ENCODE peak calls at places on chromosome 2, in five cellular contexts. Y is HEK293T, U is HepG2, K is IMR-90, A is K562. P is an unnamed sample.

GRCh38 chr2:219567791-219568361 is 3.5 kb downstream of the OBSL1 start:
- DNase-seq in K (no peak), A (no peak), U (no peak), Y (no peak), P (no peak)

GRCh38 chr2:198311020-198311419 is 506.6 kb downstream of the PLCL1 start:
- DNase-seq in K (no peak), U (peak; percentile 15), A (no peak), Y (no peak), P (no peak)

GRCh38 chr2:224925822-224926124 is 116.5 kb downstream of the DOCK10 start:
- DNase-seq in A (no peak), K (peak; percentile 63), U (no peak), Y (no peak), P (no peak)

GRCh38 chr2:178251126-178251525 is 56.8 kb downstream of the OSBPL6 start:
- DNase-seq in A (no peak), K (no peak), U (no peak), Y (no peak), P (no peak)

GRCh38 chr2:138079976-138080375 is 115.7 kb downstream of the HNMT start:
- DNase-seq in A (no peak), K (no peak), U (no peak), Y (no peak), P (no peak)

GRCh38 chr2:171702781-171703556 is 15.7 kb downstream of the DYNC1I2 start:
- DNase-seq in K (peak; percentile 49), U (no peak), Y (no peak), A (no peak), P (no peak)

GRCh38 chr2:3493610-3493997 is 25.7 kb downstream of the ADI1 start:
- DNase-seq in K (peak; percentile 75), Y (peak; percentile 27), A (peak; percentile 93), U (peak; percentile 72), P (no peak)

GRCh38 chr2:230602562-230603230 is 109.9 kb upstream of the CAB39 start:
- DNase-seq in K (no peak), U (no peak), A (peak; percentile 21), Y (no peak), P (no peak)

GRCh38 chr2:85537600-85538506 is 1.1 kb upstream of the MAT2A start:
- DNase-seq in K (no peak), A (peak; percentile 53), U (peak; percentile 78), Y (peak; percentile 42), P (peak; percentile 37)

GRCh38 chr2:95375532-95376221 is 26.8 kb upstream of the FAHD2A start:
- DNase-seq in Y (no peak), A (no peak), U (no peak), K (no peak), P (no peak)

GRCh38 chr2:240988146-240988545 is 10.3 kb upstream of the SNED1 start:
- DNase-seq in U (no peak), Y (no peak), K (peak; percentile 33), A (no peak), P (no peak)

GRCh38 chr2:240985881-240986786 is 12.3 kb upstream of the SNED1 start:
- DNase-seq in Y (no peak), A (no peak), K (no peak), U (no peak), P (no peak)

GRCh38 chr2:240987588-240987987 is 10.8 kb upstream of the SNED1 start:
- DNase-seq in Y (no peak), U (no peak), A (no peak), K (no peak), P (no peak)

GRCh38 chr2:240988571-240989271 is 9.7 kb upstream of the SNED1 start:
- DNase-seq in A (no peak), U (no peak), Y (no peak), K (no peak), P (no peak)

GRCh38 chr2:240986787-240987411 is 11.5 kb upstream of the SNED1 start:
- DNase-seq in K (peak; percentile 65), A (no peak), U (no peak), Y (no peak), P (no peak)
- TF ChIP-seq BHLHE40 in K (no peak), A (no peak), U (no peak), Y (no peak), P (no peak)

DNA sequence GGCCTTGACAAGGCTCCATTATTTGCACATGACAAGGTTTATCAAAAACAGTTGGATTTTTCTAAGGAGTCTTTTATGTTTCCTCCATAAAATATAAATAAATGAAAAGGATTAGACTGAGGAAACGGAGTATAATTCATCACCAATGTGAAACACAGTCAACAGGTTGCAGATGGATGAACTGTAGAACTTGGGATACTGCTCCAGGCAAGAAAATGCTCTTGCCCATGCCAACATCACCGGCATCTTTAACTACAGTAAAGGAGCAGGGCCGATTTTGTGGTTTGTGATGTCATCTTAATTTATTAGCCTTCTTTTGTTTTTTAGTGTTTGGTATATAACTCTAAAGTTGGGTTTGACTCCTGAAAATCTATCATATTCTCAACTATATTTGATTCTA is 577.3 kb downstream of the EPHA4 start:
- DNase-seq in A (no peak), Y (no peak), K (no peak), U (no peak), P (no peak)
- TF ChIP-seq BHLHE40 in A (no peak), Y (no peak), K (no peak), U (no peak), P (no peak)

GRCh38 chr2:186868344-186868743 is 19.4 kb upstream of the ZSWIM2 start:
- DNase-seq in A (no peak), Y (no peak), K (no peak), U (no peak), P (no peak)

DNA sequence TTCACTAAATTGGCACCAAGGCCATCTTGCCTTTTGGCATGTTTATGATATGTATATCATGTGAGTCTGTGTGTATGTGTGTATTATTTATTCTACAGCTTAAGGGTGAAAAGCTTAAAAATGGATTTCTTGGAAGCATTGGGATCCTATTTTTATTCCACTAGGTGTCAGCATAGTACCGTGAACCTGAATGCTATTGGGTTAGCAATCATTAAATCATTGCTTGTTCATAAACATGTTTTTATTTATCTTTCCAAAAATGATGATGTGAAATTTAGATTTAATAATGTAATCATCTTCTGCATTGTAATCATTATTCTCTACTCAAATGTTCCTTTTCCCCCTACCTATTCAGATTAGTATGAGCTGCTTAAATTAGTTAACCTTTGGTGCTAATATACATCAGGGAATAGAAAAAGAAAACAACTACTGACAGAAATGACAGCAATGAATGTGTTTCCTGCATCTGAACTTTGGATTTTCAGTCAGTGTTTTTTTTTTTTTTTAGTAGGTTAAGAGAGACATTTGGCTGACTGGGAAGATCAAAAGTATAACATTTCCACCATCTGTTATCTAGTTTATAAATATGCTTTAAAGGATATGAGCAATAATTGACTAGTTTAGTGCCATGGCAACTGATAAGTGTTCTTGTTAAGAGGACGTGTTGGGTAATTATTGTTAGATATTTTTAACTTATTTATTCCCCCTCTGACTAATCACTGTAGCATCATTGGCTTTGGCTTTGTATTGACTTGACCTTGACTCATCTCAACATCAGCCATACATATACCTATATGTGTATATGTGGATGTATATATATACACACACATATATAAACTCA is 14.1 kb upstream of the ZSWIM2 start:
- DNase-seq in U (peak; percentile 23), A (peak; percentile 34), Y (peak; percentile 25), K (peak; percentile 35), P (peak; percentile 36)
- TF ChIP-seq BHLHE40 in U (no peak), A (no peak), Y (no peak), K (no peak), P (no peak)

GRCh38 chr2:52857722-52858121 is 909.9 kb upstream of the CHAC2 start:
- DNase-seq in Y (no peak), K (no peak), U (no peak), A (no peak), P (peak; percentile 6)

GRCh38 chr2:52859065-52859464 is 908.5 kb upstream of the CHAC2 start:
- DNase-seq in Y (no peak), K (no peak), A (no peak), U (no peak), P (no peak)

GRCh38 chr2:52862801-52863200 is 904.8 kb upstream of the CHAC2 start:
- DNase-seq in Y (no peak), K (peak; percentile 69), A (no peak), U (no peak), P (no peak)

DNA sequence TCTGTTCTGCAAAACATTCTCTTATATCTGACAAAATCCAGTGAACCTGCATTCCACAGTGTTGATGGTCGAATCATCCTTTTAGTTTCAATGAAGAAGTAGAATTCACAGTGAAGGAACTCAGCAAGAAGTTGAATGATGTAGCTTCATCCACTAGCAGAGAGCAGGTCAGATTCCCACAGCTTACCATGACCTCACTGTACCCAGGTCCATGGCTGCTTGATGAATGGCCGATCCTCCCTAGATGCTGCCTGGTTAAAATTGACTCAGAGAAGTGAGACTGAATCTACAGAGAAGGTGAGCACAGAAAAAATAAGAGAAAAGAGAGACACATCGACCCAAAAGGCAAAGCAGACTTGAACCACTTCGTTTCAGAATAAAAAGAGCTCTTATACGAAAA is 906.0 kb upstream of the CHAC2 start:
- DNase-seq in U (no peak), Y (no peak), K (peak; percentile 24), A (no peak), P (no peak)
- TF ChIP-seq BHLHE40 in U (no peak), Y (no peak), K (no peak), A (no peak), P (no peak)

GRCh38 chr2:11680901-11681721 is 11.1 kb upstream of the NTSR2 start:
- DNase-seq in A (no peak), U (no peak), K (no peak), Y (no peak), P (no peak)
- TF ChIP-seq BHLHE40 in A (no peak), U (no peak), K (no peak), Y (no peak), P (no peak)

DNA sequence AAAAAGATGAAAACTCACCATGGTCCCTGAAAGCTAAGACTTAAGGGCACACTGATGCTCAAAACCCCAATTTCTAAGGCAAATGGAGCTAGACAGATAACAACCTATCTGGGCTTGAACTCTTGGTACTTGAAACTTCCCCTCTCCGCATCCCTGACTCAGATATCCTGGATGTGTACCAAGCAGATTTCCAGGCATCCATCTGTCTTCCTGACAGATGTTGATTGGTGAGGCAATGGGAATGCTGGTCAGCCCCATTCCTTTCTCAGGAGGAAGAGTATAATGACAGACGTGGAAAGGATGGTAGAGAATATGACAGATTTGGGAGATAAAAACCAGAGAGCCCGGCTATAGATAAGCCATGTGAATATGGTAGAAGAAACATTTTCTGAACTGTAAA is 69.2 kb downstream of the ADD2 start:
- DNase-seq in Y (no peak), A (no peak), U (no peak), K (no peak), P (no peak)
- TF ChIP-seq BHLHE40 in Y (no peak), A (no peak), U (no peak), K (no peak), P (no peak)

DNA sequence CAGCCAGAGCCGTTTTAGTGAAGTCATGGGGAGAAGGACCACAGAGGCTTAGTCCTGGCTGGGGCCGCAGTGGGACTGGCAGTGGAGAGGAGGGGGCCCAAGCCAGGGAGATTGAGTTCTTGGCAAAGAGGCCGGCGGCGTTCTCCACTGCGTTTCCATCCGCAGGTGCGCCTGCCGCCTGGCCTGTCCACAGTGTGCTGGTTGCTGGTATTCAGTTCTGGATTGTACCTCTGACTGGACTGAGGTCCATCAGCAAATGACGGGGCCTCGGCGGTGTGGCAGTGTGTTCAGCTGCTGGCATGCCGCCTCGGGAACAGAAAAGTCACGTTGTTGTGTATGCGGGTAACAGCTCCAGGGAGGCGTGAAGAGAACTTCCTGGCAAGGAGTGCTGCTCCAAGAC is 36.8 kb downstream of the LRRFIP1 start:
- DNase-seq in A (no peak), K (no peak), Y (no peak), U (no peak), P (no peak)
- TF ChIP-seq BHLHE40 in A (no peak), K (no peak), Y (no peak), U (no peak), P (no peak)